ENCODE peak calls at places on chromosomes 16 and 17, in eight cellular contexts. E is neural progenitor cell, J is HCT116, M is SK-N-SH, U is GM23248, O is PC-3, R is MM.1S, V is hepatocyte. S is an unnamed sample.
A peak's percentile ranks its signal among the peaks of the same experiment; 100 is the strongest.

GRCh38 chr17:46115687-46116086 is 77.5 kb downstream of the KANSL1 start:
- DNase-seq in R (no peak), V (no peak), J (no peak), U (peak; percentile 18), E (no peak), O (no peak), M (no peak), S (no peak)

GRCh38 chr17:17883801-17884200 is 47.0 kb upstream of the SREBF1 start:
- DNase-seq in E (no peak), J (no peak), R (no peak), V (no peak), O (no peak), M (no peak), U (no peak), S (no peak)

GRCh38 chr16:83143788-83144187 is 517.0 kb downstream of the CDH13 start:
- DNase-seq in O (no peak), M (no peak), R (no peak), E (peak; percentile 9), U (no peak), J (no peak), V (peak; percentile 57), S (no peak)

GRCh38 chr16:69217433-69217832 is 30.5 kb downstream of the SNTB2 start:
- DNase-seq in R (no peak), M (no peak), J (no peak), O (peak; percentile 73), V (peak; percentile 40), E (no peak), U (peak; percentile 74), S (no peak)

GRCh38 chr16:16050106-16050505 is 100.7 kb downstream of the ABCC1 start:
- DNase-seq in O (no peak), M (no peak), U (no peak), R (no peak), E (no peak), J (no peak), V (no peak), S (no peak)

GRCh38 chr17:43316522-43317142 is 82.2 kb upstream of the ARL4D start:
- DNase-seq in M (no peak), R (no peak), O (no peak), V (no peak), U (peak; percentile 41), E (peak; percentile 47), J (no peak), S (peak; percentile 51)

GRCh38 chr17:67993998-67994361 is 2.3 kb downstream of the C17orf58 start:
- DNase-seq in O (no peak), E (no peak), V (no peak), U (peak; percentile 43), R (no peak), M (peak; percentile 71), J (no peak), S (peak; percentile 56)

GRCh38 chr16:14388243-14388642 is 241.8 kb downstream of the PARN start:
- DNase-seq in J (no peak), M (no peak), U (no peak), O (no peak), E (no peak), V (no peak), R (no peak), S (peak; percentile 39)

GRCh38 chr17:28405632-28406477 is at the start of gene SLC46A1:
- DNase-seq in V (peak; percentile 88), E (peak; percentile 68), O (peak; percentile 38), M (peak; percentile 91), R (peak; percentile 24), J (no peak), U (peak; percentile 67), S (no peak)

GRCh38 chr17:64357191-64357981 is 33.3 kb downstream of the PECAM1 start:
- DNase-seq in U (peak; percentile 98), V (no peak), O (peak; percentile 76), R (no peak), E (no peak), J (no peak), M (no peak), S (no peak)

GRCh38 chr17:7219812-7220592 is at the start of the genes ACADVL and DLG4:
- DNase-seq in O (peak; percentile 85), E (peak; percentile 90), J (no peak), R (peak; percentile 79), U (peak; percentile 98), M (peak; percentile 90), V (peak; percentile 95), S (peak; percentile 81)

GRCh38 chr16:74862743-74863244 is 88.2 kb upstream of the FA2H start:
- DNase-seq in V (peak; percentile 70), R (peak; percentile 35), M (peak; percentile 71), J (peak; percentile 46), O (peak; percentile 68), U (peak; percentile 51), E (peak; percentile 64), S (peak; percentile 69)

GRCh38 chr17:80939151-80940145 is 52.2 kb upstream of the CHMP6 start:
- DNase-seq in V (no peak), J (no peak), M (no peak), R (no peak), U (no peak), E (no peak), O (no peak), S (no peak)

GRCh38 chr16:20902426-20902825 is 1.9 kb downstream of the LYRM1 start:
- DNase-seq in V (no peak), M (no peak), U (no peak), J (no peak), R (no peak), E (no peak), O (no peak), S (no peak)

GRCh38 chr16:88649924-88650748 is 717 bp downstream of the CYBA start:
- DNase-seq in R (peak; percentile 26), U (peak; percentile 67), J (no peak), O (no peak), V (peak; percentile 56), E (peak; percentile 71), M (peak; percentile 71), S (peak; percentile 54)

DNA sequence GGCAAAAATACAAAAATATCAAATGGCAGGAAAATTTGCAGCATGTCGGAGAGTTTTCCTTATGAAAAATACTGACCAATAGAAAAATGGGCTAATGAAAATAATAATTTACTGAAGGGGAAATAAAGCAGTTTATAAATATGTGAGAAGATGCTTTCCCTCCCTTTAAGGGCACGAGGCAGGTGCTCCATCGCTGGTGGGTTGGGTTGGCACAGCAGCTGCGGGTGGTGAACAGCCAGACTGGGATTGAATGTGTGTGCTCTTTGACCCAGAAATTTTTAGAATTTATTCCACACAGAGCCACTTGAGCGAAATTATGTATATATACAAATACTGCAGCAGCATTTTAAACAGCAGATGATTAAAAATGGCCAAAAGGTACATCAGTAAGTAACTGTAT is 109.1 kb upstream of the ZNF750 start:
- DNase-seq in E (no peak), V (no peak), J (no peak), U (no peak), R (no peak), O (no peak), M (no peak), S (no peak)
- H3K9me3 ChIP-seq in E (peaks cover 33% of the 10 kb centered on the region), V (peaks cover 26% of the 10 kb centered on the region), J (peaks cover 20% of the 10 kb centered on the region), U (no peaks in the 10 kb centered on the region), R (no peaks in the 10 kb centered on the region), O (no peaks in the 10 kb centered on the region), M (peaks cover 23% of the 10 kb centered on the region), S (peaks cover 24% of the 10 kb centered on the region)

GRCh38 chr16:66423177-66423576 is 3.9 kb upstream of the BEAN1 start:
- DNase-seq in E (no peak), O (no peak), V (no peak), M (no peak), R (no peak), J (no peak), U (no peak), S (no peak)

GRCh38 chr16:66421891-66422290 is 5.2 kb upstream of the BEAN1 start:
- DNase-seq in V (no peak), O (no peak), E (no peak), J (no peak), M (no peak), R (no peak), U (no peak), S (no peak)

GRCh38 chr16:66419527-66419926 is 7.6 kb upstream of the BEAN1 start:
- DNase-seq in U (no peak), E (peak; percentile 20), O (no peak), M (no peak), R (no peak), V (no peak), J (no peak), S (no peak)

GRCh38 chr16:66420396-66420795 is 6.7 kb upstream of the BEAN1 start:
- DNase-seq in M (no peak), E (no peak), O (peak; percentile 35), R (no peak), U (peak; percentile 57), V (no peak), J (no peak), S (no peak)

DNA sequence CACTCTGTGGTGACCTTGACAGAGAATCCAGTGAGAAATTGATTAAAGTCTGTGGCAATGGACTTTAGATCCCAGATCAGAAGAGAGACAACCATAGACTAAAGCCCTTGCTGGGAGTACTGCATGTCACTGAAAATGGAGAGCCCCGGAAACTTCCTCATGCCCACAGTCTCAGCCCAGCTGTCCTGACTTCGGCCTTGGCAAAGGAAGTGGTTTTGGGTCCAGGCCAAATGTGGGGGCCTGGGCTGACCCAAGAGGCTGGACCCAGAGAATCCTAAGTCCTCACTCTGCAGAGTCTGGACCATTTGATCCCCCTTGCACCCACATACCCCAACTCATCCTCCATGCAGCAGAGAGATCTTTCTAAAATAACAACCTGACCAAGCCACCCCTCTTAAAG is 4.7 kb upstream of the BEAN1 start:
- DNase-seq in O (no peak), U (no peak), V (no peak), R (no peak), M (no peak), J (no peak), E (no peak), S (no peak)
- TF ChIP-seq EZH2phosphoT487 in O (no peak), U (no peak), V (no peak), R (no peak), M (no peak), J (no peak), E (no peak), S (no peak)

GRCh38 chr17:51050291-51051033 is 70.2 kb downstream of the SPAG9 start:
- DNase-seq in M (no peak), E (no peak), J (no peak), V (peak; percentile 30), R (peak; percentile 16), O (peak; percentile 67), U (peak; percentile 54), S (peak; percentile 79)
- H3K79me2 ChIP-seq in M (peaks cover 87% of the 10 kb centered on the region), E (no peaks in the 10 kb centered on the region), J (peaks cover 24% of the 10 kb centered on the region), V (peaks cover 31% of the 10 kb centered on the region), R (peaks cover 21% of the 10 kb centered on the region), O (peaks cover 26% of the 10 kb centered on the region), U (peaks cover 94% of the 10 kb centered on the region), S (peaks cover 46% of the 10 kb centered on the region)

GRCh38 chr17:19671433-19671832 is 22.9 kb downstream of the ALDH3A2 start:
- DNase-seq in R (no peak), E (no peak), J (no peak), M (no peak), O (no peak), V (no peak), U (peak; percentile 15), S (no peak)

GRCh38 chr17:19678581-19679418 is 30.2 kb downstream of the ALDH3A2 start:
- DNase-seq in V (no peak), M (no peak), R (no peak), E (no peak), O (no peak), U (no peak), J (no peak), S (no peak)

GRCh38 chr17:19672009-19672837 is 23.7 kb downstream of the ALDH3A2 start:
- DNase-seq in E (no peak), J (no peak), R (no peak), V (peak; percentile 62), O (peak; percentile 60), U (peak; percentile 66), M (no peak), S (no peak)

GRCh38 chr17:19677736-19678379 is 29.3 kb downstream of the ALDH3A2 start:
- DNase-seq in O (no peak), M (no peak), E (no peak), R (no peak), J (no peak), V (no peak), U (no peak), S (no peak)

GRCh38 chr17:19676901-19677300 is 28.4 kb downstream of the ALDH3A2 start:
- DNase-seq in V (no peak), J (no peak), R (no peak), E (no peak), O (no peak), M (no peak), U (no peak), S (no peak)
- H3K9me3 ChIP-seq in V (no peaks in the 10 kb centered on the region), J (no peaks in the 10 kb centered on the region), R (no peaks in the 10 kb centered on the region), E (peaks cover 4% of the 10 kb centered on the region), O (no peaks in the 10 kb centered on the region), M (no peaks in the 10 kb centered on the region), U (no peaks in the 10 kb centered on the region), S (no peaks in the 10 kb centered on the region)